ENCODE peak calls at places on chromosomes 6 and 20, in ten cellular contexts. G, P, B, X, L, U, Z, T, O and F are unnamed samples.

GRCh38 chr6:55937227-55937626 is 61.8 kb upstream of the BMP5 start:
- DNase-seq in G (no peak), P (no peak), B (no peak), X (no peak), L (no peak), U (no peak), Z (no peak), T (no peak), O (no peak), F (no peak)

GRCh38 chr6:137819740-137820139 is 47.3 kb upstream of the TNFAIP3 start:
- DNase-seq in G (no peak), P (no peak), B (peak), X (no peak), L (no peak), U (peak), Z (no peak), T (no peak), O (no peak), F (no peak)

GRCh38 chr6:18501313-18502013 is 114.3 kb downstream of the RNF144B start:
- DNase-seq in G (no peak), P (no peak), B (no peak), X (peak), L (no peak), U (no peak), Z (no peak), T (peak), O (peak), F (peak)

GRCh38 chr6:105921781-105922180 is 164.4 kb upstream of the PRDM1 start:
- DNase-seq in G (no peak), P (no peak), B (no peak), X (no peak), L (no peak), U (no peak), Z (no peak), T (no peak), O (no peak), F (no peak)

GRCh38 chr6:149723771-149724417 is 6.0 kb upstream of the LATS1 start:
- DNase-seq in G (no peak), P (peak), B (peak), X (peak), L (peak), U (no peak), Z (peak), T (peak), O (peak), F (no peak)

GRCh38 chr20:35625584-35626385 is 10.2 kb downstream of the SPAG4 start:
- DNase-seq in G (no peak), P (no peak), B (no peak), X (no peak), L (peak), U (no peak), Z (no peak), T (no peak), O (no peak), F (no peak)

GRCh38 chr6:75267461-75267860 is 17.1 kb downstream of the TMEM30A start:
- DNase-seq in G (no peak), P (no peak), B (peak), X (no peak), L (no peak), U (no peak), Z (no peak), T (no peak), O (no peak), F (no peak)

GRCh38 chr6:145547596-145548325 is 187.6 kb downstream of the EPM2A start:
- DNase-seq in G (no peak), P (no peak), B (no peak), X (no peak), L (no peak), U (no peak), Z (no peak), T (no peak), O (no peak), F (no peak)

GRCh38 chr6:169604076-169604475 is 97.8 kb downstream of the WDR27 start:
- DNase-seq in G (no peak), P (no peak), B (no peak), X (no peak), L (no peak), U (no peak), Z (no peak), T (no peak), O (no peak), F (no peak)

GRCh38 chr6:122620428-122620827 is 10.2 kb downstream of the PKIB start:
- DNase-seq in G (no peak), P (no peak), B (no peak), X (no peak), L (no peak), U (no peak), Z (no peak), T (no peak), O (no peak), F (no peak)

GRCh38 chr6:122621638-122622037 is 11.4 kb downstream of the PKIB start:
- DNase-seq in G (no peak), P (no peak), B (no peak), X (no peak), L (no peak), U (no peak), Z (no peak), T (no peak), O (no peak), F (no peak)

GRCh38 chr6:122619309-122619708 is 9.1 kb downstream of the PKIB start:
- DNase-seq in G (no peak), P (no peak), B (no peak), X (no peak), L (no peak), U (no peak), Z (no peak), T (no peak), O (no peak), F (no peak)

GRCh38 chr6:122622404-122622938 is 12.3 kb downstream of the PKIB start:
- DNase-seq in G (no peak), P (no peak), B (no peak), X (no peak), L (no peak), U (no peak), Z (no peak), T (no peak), O (no peak), F (no peak)

GRCh38 chr6:122620902-122621301 is 10.7 kb downstream of the PKIB start:
- DNase-seq in G (no peak), P (no peak), B (no peak), X (no peak), L (no peak), U (no peak), Z (peak), T (no peak), O (peak), F (no peak)
- H3K27ac ChIP-seq in G (no peak), P (no peak), B (no peak), X (no peak), L (no peak), U (no peak), Z (no peak), T (no peak), O (no peak), F (no peak)

DNA sequence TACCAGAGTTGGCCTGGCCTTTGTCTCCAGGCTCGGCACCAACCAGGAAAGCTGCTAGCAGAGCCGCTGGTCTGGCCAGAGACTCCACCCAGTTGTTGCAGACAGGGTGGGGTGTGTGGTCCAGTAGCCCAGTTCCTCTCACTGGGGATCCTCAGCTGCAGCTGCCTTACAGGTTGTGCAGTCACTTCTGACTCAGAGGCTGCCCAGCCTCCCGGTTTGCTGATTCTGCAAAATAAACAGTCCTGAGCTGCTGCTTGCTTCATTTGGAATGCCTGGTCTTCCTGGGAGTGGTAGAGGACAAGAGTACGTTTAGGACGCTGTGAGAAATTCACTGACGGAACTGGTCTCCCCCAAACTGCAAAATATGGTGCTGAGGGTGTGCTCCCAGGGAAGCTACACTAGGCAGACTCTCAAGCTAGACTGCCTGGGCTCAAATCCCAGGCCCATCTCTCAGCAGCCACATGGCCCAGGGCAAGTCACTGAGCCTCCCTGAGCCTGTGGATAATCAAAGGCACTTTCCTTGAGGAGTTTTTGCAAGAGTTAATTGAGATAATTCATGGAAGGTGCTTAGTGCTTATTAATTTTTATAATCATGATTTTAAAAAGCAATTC is 246.1 kb downstream of the TFAP2C start:
- DNase-seq in G (no peak), P (no peak), B (no peak), X (no peak), L (no peak), U (no peak), Z (peak), T (no peak), O (peak), F (no peak)
- H3K27ac ChIP-seq in G (no peak), P (no peak), B (no peak), X (no peak), L (no peak), U (no peak), Z (peak), T (no peak), O (peak), F (no peak)

GRCh38 chr6:131628726-131629125 is 684 bp upstream of the MED23 start:
- DNase-seq in G (no peak), P (no peak), B (no peak), X (no peak), L (no peak), U (no peak), Z (no peak), T (no peak), O (no peak), F (no peak)
- H3K27ac ChIP-seq in G (no peak), P (no peak), B (no peak), X (peak), L (peak), U (no peak), Z (peak), T (no peak), O (no peak), F (no peak)

DNA sequence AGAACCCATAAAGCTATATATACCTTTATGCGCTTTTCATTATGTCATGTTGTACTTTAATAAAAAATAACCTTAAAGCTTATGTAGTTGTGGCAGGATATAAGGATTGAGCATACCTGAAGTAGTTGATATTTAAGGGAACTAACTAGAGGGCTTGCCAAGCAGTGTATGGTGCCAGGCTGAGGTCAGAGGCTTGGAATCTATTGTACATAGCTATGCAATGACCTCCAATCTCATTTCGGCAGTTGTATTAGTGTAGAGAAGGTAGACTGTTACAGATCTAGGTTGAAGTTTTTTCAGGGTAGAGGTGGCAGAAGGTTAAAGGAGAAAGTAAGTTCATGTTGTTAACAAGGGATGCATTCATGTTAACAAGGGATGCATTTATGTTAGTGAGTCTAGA is 397.7 kb upstream of the HS3ST5 start:
- DNase-seq in G (no peak), P (no peak), B (no peak), X (no peak), L (no peak), U (no peak), Z (no peak), T (no peak), O (no peak), F (no peak)
- H3K27ac ChIP-seq in G (no peak), P (no peak), B (no peak), X (no peak), L (no peak), U (no peak), Z (no peak), T (no peak), O (no peak), F (no peak)